ENCODE peak calls at places on chromosomes 7 and 10, in seven cellular contexts. Z is ecto neural progenitor cell; B is stimulated activated CD4-positive, alpha-beta T cell treated with anti-CD3 and anti-CD28 coated beads, Interleukin-2, amount 100 ng/mL, for 24 hours; F is kidney; A is fibroblast of lung; Y is GM12878; K is erythroblast. G is an unnamed sample.

GRCh38 chr7:11297764-11298163 is 324.1 kb downstream of the PHF14 start:
- DNase-seq in A (peak; percentile 30), B (no peak), Z (no peak), K (no peak), F (no peak), Y (no peak), G (no peak)

GRCh38 chr7:96285579-96285978 is 36.3 kb downstream of the SLC25A13 start:
- DNase-seq in Y (no peak), Z (no peak), K (no peak), F (no peak), B (no peak), A (peak; percentile 6), G (no peak)

GRCh38 chr7:55212838-55213237 is 152.3 kb upstream of the LANCL2 start:
- DNase-seq in A (no peak), K (no peak), B (no peak), Y (no peak), Z (no peak), F (no peak), G (peak; percentile 80)

GRCh38 chr7:5677538-5678294 is 103.7 kb downstream of the RNF216 start:
- DNase-seq in Z (peak; percentile 77), K (peak; percentile 71), A (peak; percentile 68), Y (no peak), F (peak; percentile 80), B (peak; percentile 52), G (no peak)

GRCh38 chr7:74029094-74029785 is 1.3 kb downstream of the ELN start:
- DNase-seq in Y (no peak), B (no peak), Z (no peak), K (no peak), A (no peak), F (peak; percentile 66), G (no peak)

GRCh38 chr7:73766556-73767229 is 3.4 kb downstream of the CLDN3 start:
- DNase-seq in Y (no peak), F (peak; percentile 22), A (no peak), B (no peak), Z (no peak), K (no peak), G (no peak)

GRCh38 chr7:7122701-7123281 is 59.6 kb upstream of the C1GALT1 start:
- DNase-seq in B (no peak), F (no peak), K (peak; percentile 56), Y (no peak), A (peak; percentile 77), Z (no peak), G (no peak)

GRCh38 chr10:73997479-73997805 is 474 bp upstream of the VCL start:
- DNase-seq in F (no peak), Z (no peak), K (peak; percentile 79), Y (no peak), B (no peak), A (no peak), G (no peak)

GRCh38 chr10:100734295-100735086 is 10.9 kb upstream of the PAX2 start:
- DNase-seq in A (no peak), Y (no peak), K (no peak), Z (no peak), F (peak; percentile 62), B (no peak), G (no peak)

GRCh38 chr10:80501381-80501912 is 36.3 kb upstream of the SH2D4B start:
- DNase-seq in Y (no peak), Z (no peak), B (no peak), K (no peak), F (no peak), A (peak; percentile 47), G (no peak)

GRCh38 chr10:48927198-48927597 is 12.4 kb downstream of the LRRC18 start:
- DNase-seq in Z (no peak), B (no peak), Y (no peak), A (no peak), K (no peak), F (no peak), G (peak; percentile 79)

GRCh38 chr7:80529362-80529761 is 17.5 kb upstream of the GNAT3 start:
- DNase-seq in Y (no peak), K (no peak), Z (no peak), F (no peak), B (no peak), A (peak; percentile 44), G (no peak)

GRCh38 chr7:102248456-102249395 is 37.9 kb upstream of the SH2B2 start:
- DNase-seq in A (no peak), Y (no peak), Z (no peak), K (no peak), F (peak; percentile 63), B (no peak), G (no peak)

GRCh38 chr7:99095698-99096097 is 48.2 kb downstream of the SMURF1 start:
- DNase-seq in F (no peak), Y (no peak), K (no peak), Z (no peak), B (no peak), A (no peak), G (no peak)

GRCh38 chr10:14667748-14668147 is 106.9 kb downstream of the FAM107B start:
- DNase-seq in Y (no peak), K (no peak), F (no peak), Z (no peak), B (no peak), A (no peak), G (no peak)

GRCh38 chr10:117353700-117354099 is 21.5 kb downstream of the PDZD8 start:
- DNase-seq in Y (no peak), K (no peak), A (no peak), B (no peak), F (no peak), Z (no peak), G (no peak)

GRCh38 chr10:79472951-79473350 is 27.5 kb upstream of the ZCCHC24 start:
- DNase-seq in K (no peak), Z (no peak), Y (no peak), B (no peak), F (no peak), A (no peak), G (no peak)

GRCh38 chr10:71274901-71275796 is 43.9 kb upstream of the SLC29A3 start:
- DNase-seq in F (no peak), B (no peak), K (no peak), Z (no peak), Y (no peak), A (no peak), G (no peak)

GRCh38 chr7:119421657-119422056 is 851.3 kb upstream of the KCND2 start:
- DNase-seq in Z (no peak), B (no peak), A (no peak), K (no peak), F (no peak), Y (no peak), G (no peak)

GRCh38 chr10:116538461-116538860 is 7.3 kb upstream of the PNLIP start:
- DNase-seq in F (no peak), A (peak; percentile 35), K (no peak), Y (no peak), B (no peak), Z (no peak), G (no peak)

GRCh38 chr10:114631678-114632417 is 26.2 kb downstream of the ABLIM1 start:
- DNase-seq in K (peak; percentile 49), F (peak; percentile 72), B (peak; percentile 50), A (peak; percentile 45), Y (no peak), Z (peak; percentile 82), G (no peak)

G was measured in vagina.